ENCODE peak calls at places on chromosome 14, in seven cellular contexts. One of them, this sample, is unnamed.

GRCh38 chr14:69699743-69700309 is 67.1 kb upstream of the SRSF5 start:
- DNase-seq in mesenchymal stem cell: no peak
- DNase-seq in IMR-90: no peak
- DNase-seq in H9: no peak
- DNase-seq in neuronal stem cell: no peak
- DNase-seq in trophoblast cell: no peak
- DNase-seq in H1: no peak
- DNase-seq in this sample: no peak

GRCh38 chr14:92677955-92678354 is 70.5 kb downstream of the LGMN start:
- DNase-seq in mesenchymal stem cell: no peak
- DNase-seq in IMR-90: no peak
- DNase-seq in H9: no peak
- DNase-seq in neuronal stem cell: no peak
- DNase-seq in trophoblast cell: no peak
- DNase-seq in H1: no peak
- DNase-seq in this sample: no peak

GRCh38 chr14:100191584-100192249 is 32.3 kb upstream of the DEGS2 start:
- DNase-seq in mesenchymal stem cell: no peak
- DNase-seq in IMR-90: no peak
- DNase-seq in H9: no peak
- DNase-seq in neuronal stem cell: no peak
- DNase-seq in trophoblast cell: no peak
- DNase-seq in H1: no peak
- DNase-seq in this sample: no peak

GRCh38 chr14:93116676-93117200 is 1.0 kb upstream of the ITPK1 start:
- DNase-seq in mesenchymal stem cell: no peak
- DNase-seq in IMR-90: no peak
- DNase-seq in H9: no peak
- DNase-seq in neuronal stem cell: no peak
- DNase-seq in trophoblast cell: no peak
- DNase-seq in H1: no peak
- DNase-seq in this sample: no peak

GRCh38 chr14:103130965-103131364 is 7.7 kb downstream of the TNFAIP2 start:
- DNase-seq in mesenchymal stem cell: no peak
- DNase-seq in IMR-90: peak
- DNase-seq in H9: no peak
- DNase-seq in neuronal stem cell: no peak
- DNase-seq in trophoblast cell: peak
- DNase-seq in H1: no peak
- DNase-seq in this sample: no peak

GRCh38 chr14:68449565-68450295 is 343.1 kb downstream of the ZFP36L1 start:
- DNase-seq in mesenchymal stem cell: peak
- DNase-seq in IMR-90: no peak
- DNase-seq in H9: peak
- DNase-seq in neuronal stem cell: peak
- DNase-seq in trophoblast cell: peak
- DNase-seq in H1: no peak
- DNase-seq in this sample: peak

GRCh38 chr14:20988717-20989116 is 1.1 kb upstream of the METTL17 start:
- DNase-seq in mesenchymal stem cell: no peak
- DNase-seq in IMR-90: no peak
- DNase-seq in H9: no peak
- DNase-seq in neuronal stem cell: no peak
- DNase-seq in trophoblast cell: no peak
- DNase-seq in H1: no peak
- DNase-seq in this sample: no peak

GRCh38 chr14:67883717-67884116 is 64.1 kb downstream of the RAD51B start:
- DNase-seq in mesenchymal stem cell: peak
- DNase-seq in IMR-90: peak
- DNase-seq in H9: no peak
- DNase-seq in neuronal stem cell: no peak
- DNase-seq in trophoblast cell: peak
- DNase-seq in H1: no peak
- DNase-seq in this sample: no peak

GRCh38 chr14:54642950-54643695 is 76.2 kb downstream of the SAMD4A start:
- DNase-seq in mesenchymal stem cell: peak
- DNase-seq in IMR-90: peak
- DNase-seq in H9: no peak
- DNase-seq in neuronal stem cell: no peak
- DNase-seq in trophoblast cell: peak
- DNase-seq in H1: peak
- DNase-seq in this sample: peak

GRCh38 chr14:98210045-98210678 is 1061.8 kb downstream of the BCL11B start:
- DNase-seq in mesenchymal stem cell: no peak
- DNase-seq in IMR-90: no peak
- DNase-seq in H9: no peak
- DNase-seq in neuronal stem cell: no peak
- DNase-seq in trophoblast cell: no peak
- DNase-seq in H1: no peak
- DNase-seq in this sample: peak

GRCh38 chr14:69572634-69573135 is 2.0 kb downstream of the CCDC177 start:
- DNase-seq in mesenchymal stem cell: no peak
- DNase-seq in IMR-90: no peak
- DNase-seq in H9: no peak
- DNase-seq in neuronal stem cell: no peak
- DNase-seq in trophoblast cell: peak
- DNase-seq in H1: peak
- DNase-seq in this sample: no peak

GRCh38 chr14:55512421-55512820 is 67.6 kb upstream of the KTN1 start:
- DNase-seq in mesenchymal stem cell: no peak
- DNase-seq in IMR-90: peak
- DNase-seq in H9: no peak
- DNase-seq in neuronal stem cell: no peak
- DNase-seq in trophoblast cell: no peak
- DNase-seq in H1: no peak
- DNase-seq in this sample: no peak

GRCh38 chr14:99317231-99318090 is 45.5 kb upstream of the BCL11B start:
- DNase-seq in mesenchymal stem cell: no peak
- DNase-seq in IMR-90: no peak
- DNase-seq in H9: no peak
- DNase-seq in neuronal stem cell: no peak
- DNase-seq in trophoblast cell: no peak
- DNase-seq in H1: no peak
- DNase-seq in this sample: no peak

GRCh38 chr14:93747102-93747501 is 41.2 kb downstream of the PRIMA1 start:
- DNase-seq in mesenchymal stem cell: no peak
- DNase-seq in IMR-90: no peak
- DNase-seq in H9: no peak
- DNase-seq in neuronal stem cell: no peak
- DNase-seq in trophoblast cell: no peak
- DNase-seq in H1: no peak
- DNase-seq in this sample: no peak

GRCh38 chr14:74956280-74957072 is 1.1 kb upstream of the PGF start:
- DNase-seq in mesenchymal stem cell: no peak
- DNase-seq in IMR-90: no peak
- DNase-seq in H9: no peak
- DNase-seq in neuronal stem cell: no peak
- DNase-seq in trophoblast cell: peak
- DNase-seq in H1: no peak
- DNase-seq in this sample: no peak

GRCh38 chr14:76768201-76768656 is 7.0 kb downstream of the VASH1 start:
- DNase-seq in mesenchymal stem cell: peak
- DNase-seq in IMR-90: no peak
- DNase-seq in H9: peak
- DNase-seq in neuronal stem cell: no peak
- DNase-seq in trophoblast cell: peak
- DNase-seq in H1: peak
- DNase-seq in this sample: peak

GRCh38 chr14:99604766-99605298 is 825 bp upstream of the CCDC85C start:
- DNase-seq in mesenchymal stem cell: peak
- DNase-seq in IMR-90: peak
- DNase-seq in H9: no peak
- DNase-seq in neuronal stem cell: no peak
- DNase-seq in trophoblast cell: peak
- DNase-seq in H1: no peak
- DNase-seq in this sample: peak

GRCh38 chr14:103067231-103067954 is 10.0 kb upstream of the CDC42BPB start:
- DNase-seq in mesenchymal stem cell: peak
- DNase-seq in IMR-90: peak
- DNase-seq in H9: no peak
- DNase-seq in neuronal stem cell: no peak
- DNase-seq in trophoblast cell: peak
- DNase-seq in H1: no peak
- DNase-seq in this sample: no peak

GRCh38 chr14:89290813-89291212 is 126.2 kb downstream of the FOXN3 start:
- DNase-seq in mesenchymal stem cell: no peak
- DNase-seq in IMR-90: no peak
- DNase-seq in H9: no peak
- DNase-seq in neuronal stem cell: no peak
- DNase-seq in trophoblast cell: no peak
- DNase-seq in H1: no peak
- DNase-seq in this sample: no peak

GRCh38 chr14:59438148-59438766 is 26.9 kb downstream of the GPR135 start:
- DNase-seq in mesenchymal stem cell: peak
- DNase-seq in IMR-90: peak
- DNase-seq in H9: no peak
- DNase-seq in neuronal stem cell: no peak
- DNase-seq in trophoblast cell: peak
- DNase-seq in H1: no peak
- DNase-seq in this sample: no peak

GRCh38 chr14:70741482-70741881 is 67.8 kb downstream of the MAP3K9 start:
- DNase-seq in mesenchymal stem cell: no peak
- DNase-seq in IMR-90: no peak
- DNase-seq in H9: no peak
- DNase-seq in neuronal stem cell: no peak
- DNase-seq in trophoblast cell: no peak
- DNase-seq in H1: no peak
- DNase-seq in this sample: no peak

GRCh38 chr14:44935155-44935554 is 26.6 kb downstream of the KLHL28 start:
- DNase-seq in mesenchymal stem cell: no peak
- DNase-seq in IMR-90: peak
- DNase-seq in H9: no peak
- DNase-seq in neuronal stem cell: no peak
- DNase-seq in trophoblast cell: no peak
- DNase-seq in H1: no peak
- DNase-seq in this sample: no peak

GRCh38 chr14:23481992-23482813 is 12.7 kb downstream of the NGDN start:
- DNase-seq in mesenchymal stem cell: no peak
- DNase-seq in IMR-90: no peak
- DNase-seq in H9: no peak
- DNase-seq in neuronal stem cell: no peak
- DNase-seq in trophoblast cell: no peak
- DNase-seq in H1: peak
- DNase-seq in this sample: peak
- H2BK5ac ChIP-seq in mesenchymal stem cell: no peak
- H2BK5ac ChIP-seq in IMR-90: no peak
- H2BK5ac ChIP-seq in H9: no peak
- H2BK5ac ChIP-seq in neuronal stem cell: no peak
- H2BK5ac ChIP-seq in trophoblast cell: no peak
- H2BK5ac ChIP-seq in H1: peak
- H2BK5ac ChIP-seq in this sample: peak

DNA sequence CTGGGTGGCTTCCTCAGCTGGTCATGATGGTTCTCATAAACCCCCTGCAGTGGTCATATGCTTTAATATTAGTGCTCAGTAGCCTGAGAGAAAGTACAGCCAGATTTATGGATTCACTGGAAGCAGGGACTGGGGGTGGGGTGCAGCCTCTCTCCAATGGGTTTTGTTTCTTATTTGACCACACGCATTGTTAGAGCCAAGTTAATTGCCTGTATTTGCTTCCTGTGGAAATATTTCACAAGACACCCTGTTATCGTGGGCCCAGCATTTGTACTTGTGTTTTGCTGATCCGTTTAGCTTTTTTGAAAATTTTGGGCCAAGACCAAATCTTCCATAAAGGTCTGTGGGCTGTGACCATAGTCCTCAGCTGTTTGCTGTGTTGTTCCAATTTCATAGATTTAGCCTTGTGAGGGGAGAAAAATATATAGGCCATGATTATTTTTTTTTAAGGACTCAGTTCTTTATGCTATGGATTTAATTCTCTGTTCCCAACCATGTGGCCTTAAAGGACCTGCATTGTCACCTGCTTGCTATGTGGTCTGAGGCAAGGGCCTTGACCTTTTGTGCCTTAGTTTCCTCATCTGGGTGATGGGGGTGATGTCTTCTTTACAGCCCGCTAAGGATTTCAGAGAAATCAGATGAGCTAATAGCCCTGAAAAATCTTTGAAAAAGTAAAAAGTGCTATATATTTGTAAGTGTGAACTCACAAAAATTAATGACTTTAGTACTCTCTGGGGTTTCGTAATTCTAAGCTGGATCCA is 370.3 kb downstream of the DPF3 start:
- DNase-seq in mesenchymal stem cell: no peak
- DNase-seq in IMR-90: peak
- DNase-seq in H9: no peak
- DNase-seq in neuronal stem cell: no peak
- DNase-seq in trophoblast cell: no peak
- DNase-seq in H1: no peak
- DNase-seq in this sample: no peak
- H2AK5ac ChIP-seq in mesenchymal stem cell: no peak
- H2AK5ac ChIP-seq in IMR-90: peak
- H2AK5ac ChIP-seq in H9: no peak
- H2AK5ac ChIP-seq in neuronal stem cell: no peak
- H2AK5ac ChIP-seq in trophoblast cell: no peak
- H2AK5ac ChIP-seq in H1: no peak
- H2AK5ac ChIP-seq in this sample: no peak

GRCh38 chr14:35929171-35929570 is 103.0 kb downstream of the BRMS1L start:
- DNase-seq in mesenchymal stem cell: no peak
- DNase-seq in IMR-90: no peak
- DNase-seq in H9: no peak
- DNase-seq in neuronal stem cell: no peak
- DNase-seq in trophoblast cell: no peak
- DNase-seq in H1: no peak
- DNase-seq in this sample: no peak

GRCh38 chr14:35921745-35922144 is 95.6 kb downstream of the BRMS1L start:
- DNase-seq in mesenchymal stem cell: no peak
- DNase-seq in IMR-90: no peak
- DNase-seq in H9: no peak
- DNase-seq in neuronal stem cell: no peak
- DNase-seq in trophoblast cell: no peak
- DNase-seq in H1: no peak
- DNase-seq in this sample: no peak

GRCh38 chr14:35927727-35928126 is 101.6 kb downstream of the BRMS1L start:
- DNase-seq in mesenchymal stem cell: no peak
- DNase-seq in IMR-90: no peak
- DNase-seq in H9: no peak
- DNase-seq in neuronal stem cell: no peak
- DNase-seq in trophoblast cell: peak
- DNase-seq in H1: no peak
- DNase-seq in this sample: no peak

DNA sequence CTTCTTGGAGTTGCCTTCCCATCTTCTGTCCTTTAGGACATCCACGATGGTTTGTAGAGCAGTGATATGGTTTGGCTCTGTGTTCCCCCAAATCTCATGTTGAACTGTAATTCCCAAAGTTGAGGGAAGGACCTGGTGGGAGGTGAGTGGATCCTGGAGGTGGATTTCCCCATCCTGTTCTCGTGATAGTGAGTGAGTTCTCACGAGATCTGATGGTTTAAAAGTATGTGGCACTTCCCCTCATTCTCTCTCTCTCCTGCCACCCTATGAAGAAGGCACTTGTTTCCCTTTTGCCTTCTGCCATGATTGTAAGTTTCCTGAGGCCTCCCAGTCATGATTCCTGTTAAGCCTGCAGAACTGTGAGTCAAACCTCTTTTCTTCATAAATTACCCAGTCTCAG is 99.2 kb downstream of the BRMS1L start:
- DNase-seq in mesenchymal stem cell: no peak
- DNase-seq in IMR-90: no peak
- DNase-seq in H9: no peak
- DNase-seq in neuronal stem cell: no peak
- DNase-seq in trophoblast cell: no peak
- DNase-seq in H1: no peak
- DNase-seq in this sample: no peak
- H2BK5ac ChIP-seq in mesenchymal stem cell: no peak
- H2BK5ac ChIP-seq in IMR-90: no peak
- H2BK5ac ChIP-seq in H9: no peak
- H2BK5ac ChIP-seq in neuronal stem cell: no peak
- H2BK5ac ChIP-seq in trophoblast cell: no peak
- H2BK5ac ChIP-seq in H1: no peak
- H2BK5ac ChIP-seq in this sample: no peak

GRCh38 chr14:41000350-41000749 is 606.3 kb upstream of the LRFN5 start:
- DNase-seq in mesenchymal stem cell: peak
- DNase-seq in IMR-90: no peak
- DNase-seq in H9: no peak
- DNase-seq in neuronal stem cell: no peak
- DNase-seq in trophoblast cell: no peak
- DNase-seq in H1: no peak
- DNase-seq in this sample: no peak
- H2AK5ac ChIP-seq in mesenchymal stem cell: no peak
- H2AK5ac ChIP-seq in IMR-90: no peak
- H2AK5ac ChIP-seq in H9: no peak
- H2AK5ac ChIP-seq in neuronal stem cell: no peak
- H2AK5ac ChIP-seq in trophoblast cell: no peak
- H2AK5ac ChIP-seq in H1: no peak
- H2AK5ac ChIP-seq in this sample: no peak

This sample was measured in mesendoderm.